ENCODE peak calls at places on chromosomes 3 and 15, in six cellular contexts. A is neuronal stem cell, L is H9, V is H1, M is mesendoderm, R is IMR-90. U is an unnamed sample.

GRCh38 chr3:179973931-179974361 is 62.8 kb downstream of the PEX5L start:
- DNase-seq in A (peak), L (peak), V (no peak), M (peak), R (no peak), U (no peak)

GRCh38 chr15:50241684-50242450 is 23.7 kb downstream of the HDC start:
- DNase-seq in A (no peak), L (no peak), V (no peak), M (no peak), R (peak), U (peak)

GRCh38 chr3:120855665-120856437 is 52.2 kb upstream of the STXBP5L start:
- DNase-seq in A (no peak), L (peak), V (no peak), M (peak), R (peak), U (no peak)

GRCh38 chr15:41438206-41438605 is 21.3 kb downstream of the RTF1 start:
- DNase-seq in A (no peak), L (no peak), V (no peak), M (peak), R (peak), U (peak)

GRCh38 chr3:125051715-125052581 is 3.8 kb downstream of the HEG1 start:
- DNase-seq in A (no peak), L (peak), V (peak), M (peak), R (peak), U (peak)

GRCh38 chr3:126671521-126671920 is 16.6 kb upstream of the TXNRD3 start:
- DNase-seq in A (no peak), L (peak), V (no peak), M (peak), R (no peak), U (no peak)

GRCh38 chr15:99253381-99254090 is 2.3 kb downstream of the LRRC28 start:
- DNase-seq in A (no peak), L (no peak), V (no peak), M (no peak), R (peak), U (peak)

GRCh38 chr3:13714251-13714916 is 165.5 kb downstream of the FBLN2 start:
- DNase-seq in A (no peak), L (peak), V (no peak), M (no peak), R (no peak), U (no peak)

GRCh38 chr15:70474682-70475438 is 288.5 kb downstream of the UACA start:
- DNase-seq in A (no peak), L (no peak), V (no peak), M (no peak), R (peak), U (peak)

GRCh38 chr3:99765042-99765942 is 52.4 kb upstream of the CMSS1 start:
- DNase-seq in A (no peak), L (no peak), V (no peak), M (no peak), R (peak), U (peak)

GRCh38 chr15:48556159-48556897 is 89.2 kb downstream of the FBN1 start:
- DNase-seq in A (no peak), L (no peak), V (no peak), M (no peak), R (peak), U (peak)

GRCh38 chr15:68383161-68384074 is 48.5 kb downstream of the ITGA11 start:
- DNase-seq in A (peak), L (peak), V (peak), M (peak), R (peak), U (peak)

GRCh38 chr3:156764761-156765160 is 61.4 kb upstream of the LEKR1 start:
- DNase-seq in A (no peak), L (no peak), V (no peak), M (no peak), R (peak), U (no peak)

GRCh38 chr3:133838296-133838789 is 32.7 kb downstream of the SRPRB start:
- DNase-seq in A (no peak), L (no peak), V (no peak), M (no peak), R (no peak), U (no peak)

GRCh38 chr3:194577985-194578905 is 55.0 kb downstream of the TMEM44 start:
- DNase-seq in A (no peak), L (no peak), V (no peak), M (peak), R (peak), U (peak)

GRCh38 chr3:120908030-120908802 is at the start of gene STXBP5L:
- DNase-seq in A (peak), L (peak), V (peak), M (peak), R (peak), U (peak)

GRCh38 chr3:42849017-42849416 is 26.7 kb downstream of the CYP8B1 start:
- DNase-seq in A (no peak), L (no peak), V (peak), M (no peak), R (no peak), U (no peak)

GRCh38 chr15:99486371-99487336 is 79.1 kb upstream of the MEF2A start:
- DNase-seq in A (peak), L (peak), V (no peak), M (peak), R (peak), U (peak)

GRCh38 chr3:468172-468571 is 271.6 kb downstream of the CHL1 start:
- DNase-seq in A (no peak), L (no peak), V (no peak), M (peak), R (no peak), U (no peak)

GRCh38 chr15:76938752-76939151 is 7.2 kb downstream of the RCN2 start:
- DNase-seq in A (no peak), L (no peak), V (no peak), M (no peak), R (no peak), U (no peak)

GRCh38 chr15:76945494-76945893 is 13.9 kb downstream of the RCN2 start:
- DNase-seq in A (no peak), L (no peak), V (no peak), M (no peak), R (peak), U (no peak)

GRCh38 chr15:76947454-76947853 is 15.9 kb downstream of the RCN2 start:
- DNase-seq in A (no peak), L (no peak), V (no peak), M (no peak), R (no peak), U (no peak)

GRCh38 chr15:76939715-76940114 is 8.2 kb downstream of the RCN2 start:
- DNase-seq in A (no peak), L (no peak), V (no peak), M (no peak), R (peak), U (peak)

GRCh38 chr15:76942331-76942730 is 10.8 kb downstream of the RCN2 start:
- DNase-seq in A (no peak), L (no peak), V (no peak), M (no peak), R (no peak), U (no peak)
- H4K8ac ChIP-seq in A (no peak), L (no peak), V (no peak), M (no peak), R (no peak), U (no peak)

DNA sequence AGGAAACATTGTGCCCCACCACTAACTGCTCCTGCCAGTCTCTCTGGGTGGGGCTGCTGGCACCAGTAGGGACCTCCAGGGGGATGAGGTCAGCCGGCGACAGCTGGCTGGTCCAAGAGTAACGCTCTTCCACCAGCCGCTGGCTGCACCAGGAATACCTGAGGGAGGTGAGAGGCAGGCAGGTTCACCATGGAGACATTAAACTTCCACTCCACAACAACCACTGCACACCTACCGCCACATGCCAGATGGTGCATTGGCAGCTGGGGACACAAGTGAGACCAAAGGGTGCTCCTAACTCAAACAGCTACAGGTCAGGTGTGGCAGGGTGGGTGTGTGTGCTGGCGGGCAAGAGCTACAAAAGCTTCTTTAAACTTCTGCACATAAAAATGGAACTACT is 4.5 kb downstream of the POLG start:
- DNase-seq in A (no peak), L (no peak), V (no peak), M (no peak), R (no peak), U (no peak)
- H3K9ac ChIP-seq in A (peak), L (no peak), V (no peak), M (no peak), R (no peak), U (no peak)

GRCh38 chr15:88802250-88802990 is 816 bp upstream of the ACAN start:
- DNase-seq in A (no peak), L (no peak), V (no peak), M (no peak), R (no peak), U (no peak)

GRCh38 chr15:88804257-88804656 is 1.0 kb downstream of the ACAN start:
- DNase-seq in A (no peak), L (no peak), V (no peak), M (peak), R (no peak), U (no peak)

GRCh38 chr15:88803241-88803919 is at the start of gene ACAN:
- DNase-seq in A (peak), L (peak), V (peak), M (peak), R (no peak), U (no peak)

GRCh38 chr15:88803920-88804247 is 648 bp downstream of the ACAN start:
- DNase-seq in A (no peak), L (no peak), V (no peak), M (no peak), R (no peak), U (no peak)

DNA sequence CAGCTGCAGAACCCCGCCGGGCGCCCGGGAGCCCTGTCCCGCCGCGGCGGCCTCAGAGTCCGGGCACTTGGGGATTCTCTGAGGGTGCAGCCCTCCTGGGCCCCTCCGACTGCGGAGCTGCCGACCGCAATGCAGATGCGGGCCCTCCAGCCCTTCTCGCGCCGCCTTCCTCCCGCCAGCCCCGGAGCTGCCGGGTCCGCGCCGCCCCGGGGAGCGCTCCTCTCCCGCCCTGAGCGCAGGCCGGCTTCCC is 320 bp upstream of the ACAN start:
- DNase-seq in A (no peak), L (no peak), V (peak), M (no peak), R (no peak), U (no peak)
- H4K8ac ChIP-seq in A (no peak), L (no peak), V (peak), M (no peak), R (no peak), U (no peak)

GRCh38 chr3:45798034-45798433 is 1.7 kb upstream of the SLC6A20 start:
- DNase-seq in A (no peak), L (no peak), V (no peak), M (no peak), R (no peak), U (no peak)

GRCh38 chr3:45794177-45794560 is 2.2 kb downstream of the SLC6A20 start:
- DNase-seq in A (no peak), L (no peak), V (no peak), M (no peak), R (no peak), U (no peak)

GRCh38 chr3:45795509-45795881 is 841 bp downstream of the SLC6A20 start:
- DNase-seq in A (no peak), L (no peak), V (peak), M (peak), R (peak), U (peak)

GRCh38 chr3:45796902-45797637 is 734 bp upstream of the SLC6A20 start:
- DNase-seq in A (no peak), L (no peak), V (no peak), M (no peak), R (no peak), U (no peak)

DNA sequence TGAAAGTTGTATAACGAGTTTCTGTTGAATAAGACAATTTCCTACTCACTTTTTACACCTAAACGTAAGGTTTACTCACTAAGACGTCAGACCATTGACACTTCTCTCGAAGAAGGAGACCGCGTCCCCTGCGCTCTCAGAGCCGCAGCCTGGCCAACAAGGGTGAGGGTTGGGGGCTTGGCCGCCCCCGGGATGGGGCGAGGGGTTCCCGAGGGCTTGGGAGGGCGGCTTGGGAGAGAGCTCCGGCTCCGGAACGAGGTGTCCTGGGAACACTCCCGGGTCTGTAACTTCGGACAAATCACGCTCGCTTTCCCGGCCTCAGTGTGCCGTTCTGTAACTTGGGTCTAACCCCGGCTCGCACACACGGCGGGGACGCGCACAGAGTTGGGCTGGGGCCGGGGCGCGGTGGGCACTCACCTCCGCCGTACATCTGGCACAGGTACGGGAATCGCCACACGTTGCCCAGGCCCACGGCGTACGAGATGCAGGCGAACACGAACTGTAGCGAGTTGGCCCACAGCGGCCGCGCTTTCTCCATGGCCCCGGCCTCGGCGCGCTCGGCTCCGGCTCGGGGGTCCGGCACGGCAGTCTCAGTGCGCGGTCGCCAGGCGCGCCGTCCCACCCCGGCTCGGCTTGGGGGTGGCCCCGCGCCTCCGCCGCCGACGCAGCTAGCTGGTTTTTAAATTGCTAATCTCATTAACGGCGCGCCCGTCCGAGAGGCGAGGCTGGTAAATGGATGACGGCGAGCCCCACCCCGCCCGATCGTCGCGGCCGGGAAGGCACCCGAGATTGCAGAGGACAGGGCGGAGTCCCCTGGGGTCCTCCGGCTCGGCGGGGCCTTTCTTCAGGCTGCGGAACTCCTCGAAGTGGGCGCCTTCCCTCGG is at the start of gene SLC6A20:
- DNase-seq in A (peak), L (peak), V (peak), M (peak), R (no peak), U (no peak)
- H3K9ac ChIP-seq in A (peak), L (no peak), V (no peak), M (peak), R (no peak), U (peak)

GRCh38 chr3:51966941-51967383 is 292 bp downstream of the PCBP4 start:
- DNase-seq in A (no peak), L (no peak), V (peak), M (no peak), R (no peak), U (no peak)
- H4K8ac ChIP-seq in A (no peak), L (no peak), V (no peak), M (no peak), R (peak), U (no peak)

DNA sequence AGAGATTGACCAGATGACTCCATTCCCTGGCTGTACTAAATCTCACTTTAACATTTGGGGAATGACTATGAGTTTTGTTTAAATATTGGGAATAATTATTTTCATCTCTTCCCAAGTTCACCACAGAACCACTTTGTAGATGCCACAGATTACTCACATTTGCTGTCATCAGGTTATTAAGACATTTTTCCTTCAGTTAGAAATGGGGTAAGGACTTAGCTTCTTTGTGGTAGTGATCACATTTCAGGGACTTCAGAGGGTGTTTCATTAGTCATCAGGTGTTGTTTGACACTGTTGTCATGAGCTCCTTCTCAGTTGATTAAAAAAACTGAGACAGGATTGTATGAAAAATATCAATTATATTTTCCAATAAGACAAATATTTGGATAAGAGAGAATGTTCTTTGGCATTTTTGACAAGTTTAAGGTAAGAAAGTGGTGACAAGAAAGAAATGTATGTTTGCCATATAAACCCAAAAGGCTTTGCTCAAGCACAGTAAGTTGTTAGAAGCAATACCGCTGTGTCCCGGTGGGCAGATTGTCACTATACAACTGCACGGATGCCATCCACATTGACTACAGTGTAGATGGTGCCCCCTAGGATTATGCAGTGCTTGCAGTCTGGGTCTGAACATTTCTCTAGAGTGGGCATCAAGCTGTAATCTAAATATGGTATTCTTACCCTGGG is 22.3 kb downstream of the FBXL2 start:
- DNase-seq in A (no peak), L (no peak), V (no peak), M (no peak), R (peak), U (peak)
- H3K9ac ChIP-seq in A (no peak), L (no peak), V (no peak), M (no peak), R (peak), U (peak)

DNA sequence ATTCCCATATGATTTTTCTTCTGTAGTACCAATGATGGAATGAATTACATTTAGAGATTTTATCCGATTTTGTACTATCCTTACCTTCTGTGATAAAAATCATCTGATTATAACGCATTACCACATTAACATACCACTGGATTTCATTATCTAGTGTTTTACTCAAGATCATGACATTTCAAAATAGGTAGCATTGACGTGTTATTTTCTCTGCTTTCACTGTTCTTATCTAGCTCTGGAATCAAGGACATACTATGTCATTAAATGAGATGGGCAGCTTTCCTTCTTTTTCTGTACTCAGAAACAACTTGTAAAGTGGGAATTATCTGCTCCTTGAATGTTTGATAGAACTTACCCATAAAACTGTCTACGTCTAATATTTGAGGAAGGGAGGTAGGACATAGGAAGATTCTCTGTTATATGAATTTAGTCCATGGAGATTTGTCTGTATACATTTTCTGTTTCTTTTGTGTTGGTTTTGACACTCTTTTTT is 183.7 kb upstream of the NR2E3 start:
- DNase-seq in A (no peak), L (no peak), V (no peak), M (no peak), R (no peak), U (no peak)
- H4K8ac ChIP-seq in A (no peak), L (no peak), V (no peak), M (no peak), R (no peak), U (no peak)

U was measured in mesenchymal stem cell.